ENCODE peak calls at places on chromosomes 7 and 10, in nine cellular contexts. One of them, this sample, is unnamed.

GRCh38 chr10:93220315-93221170 is 146.8 kb downstream of the CYP26A1 start:
- DNase-seq in LoVo: no peak
- DNase-seq in CD8-positive, alpha-beta memory T cell: no peak
- DNase-seq in effector CD4-positive, alpha-beta T cell: no peak
- DNase-seq in H7: peak; percentile 84
- DNase-seq in activated naive CD4-positive, alpha-beta T cell: no peak
- DNase-seq in D341Med: no peak
- DNase-seq in AG09319: no peak
- DNase-seq in OCI-M1: no peak
- DNase-seq in this sample: peak; percentile 50

GRCh38 chr10:72834183-72834825 is 59.2 kb upstream of the OIT3 start:
- DNase-seq in LoVo: peak; percentile 27
- DNase-seq in CD8-positive, alpha-beta memory T cell: peak; percentile 21
- DNase-seq in effector CD4-positive, alpha-beta T cell: peak; percentile 26
- DNase-seq in H7: peak; percentile 32
- DNase-seq in activated naive CD4-positive, alpha-beta T cell: no peak
- DNase-seq in D341Med: peak; percentile 39
- DNase-seq in AG09319: peak; percentile 48
- DNase-seq in OCI-M1: peak; percentile 88
- DNase-seq in this sample: peak; percentile 63

GRCh38 chr10:106836923-106837322 is 327.6 kb downstream of the SORCS1 start:
- DNase-seq in LoVo: no peak
- DNase-seq in CD8-positive, alpha-beta memory T cell: no peak
- DNase-seq in effector CD4-positive, alpha-beta T cell: no peak
- DNase-seq in H7: no peak
- DNase-seq in activated naive CD4-positive, alpha-beta T cell: no peak
- DNase-seq in D341Med: no peak
- DNase-seq in AG09319: no peak
- DNase-seq in OCI-M1: peak; percentile 83
- DNase-seq in this sample: no peak

GRCh38 chr10:93412801-93413200 is 69.3 kb downstream of the MYOF start:
- DNase-seq in LoVo: no peak
- DNase-seq in CD8-positive, alpha-beta memory T cell: no peak
- DNase-seq in effector CD4-positive, alpha-beta T cell: no peak
- DNase-seq in H7: no peak
- DNase-seq in activated naive CD4-positive, alpha-beta T cell: no peak
- DNase-seq in D341Med: no peak
- DNase-seq in AG09319: no peak
- DNase-seq in OCI-M1: no peak
- DNase-seq in this sample: no peak

GRCh38 chr7:158314394-158314793 is 273.2 kb downstream of the PTPRN2 start:
- DNase-seq in LoVo: no peak
- DNase-seq in CD8-positive, alpha-beta memory T cell: no peak
- DNase-seq in effector CD4-positive, alpha-beta T cell: no peak
- DNase-seq in H7: peak; percentile 37
- DNase-seq in activated naive CD4-positive, alpha-beta T cell: no peak
- DNase-seq in D341Med: no peak
- DNase-seq in AG09319: no peak
- DNase-seq in OCI-M1: no peak
- DNase-seq in this sample: no peak

GRCh38 chr10:125982256-125982948 is 86.0 kb downstream of the FANK1 start:
- DNase-seq in LoVo: peak; percentile 58
- DNase-seq in CD8-positive, alpha-beta memory T cell: no peak
- DNase-seq in effector CD4-positive, alpha-beta T cell: peak; percentile 18
- DNase-seq in H7: peak; percentile 55
- DNase-seq in activated naive CD4-positive, alpha-beta T cell: no peak
- DNase-seq in D341Med: peak; percentile 60
- DNase-seq in AG09319: peak; percentile 45
- DNase-seq in OCI-M1: peak; percentile 91
- DNase-seq in this sample: peak; percentile 65

GRCh38 chr7:94696981-94697670 is 41.2 kb upstream of the SGCE start:
- DNase-seq in LoVo: peak; percentile 73
- DNase-seq in CD8-positive, alpha-beta memory T cell: no peak
- DNase-seq in effector CD4-positive, alpha-beta T cell: no peak
- DNase-seq in H7: no peak
- DNase-seq in activated naive CD4-positive, alpha-beta T cell: no peak
- DNase-seq in D341Med: no peak
- DNase-seq in AG09319: peak; percentile 77
- DNase-seq in OCI-M1: peak; percentile 66
- DNase-seq in this sample: peak; percentile 56

GRCh38 chr10:28881483-28881882 is 204.2 kb downstream of the BAMBI start:
- DNase-seq in LoVo: no peak
- DNase-seq in CD8-positive, alpha-beta memory T cell: no peak
- DNase-seq in effector CD4-positive, alpha-beta T cell: no peak
- DNase-seq in H7: no peak
- DNase-seq in activated naive CD4-positive, alpha-beta T cell: no peak
- DNase-seq in D341Med: no peak
- DNase-seq in AG09319: no peak
- DNase-seq in OCI-M1: no peak
- DNase-seq in this sample: no peak

GRCh38 chr7:50826371-50827172 is 43.9 kb upstream of the GRB10 start:
- DNase-seq in LoVo: peak; percentile 78
- DNase-seq in CD8-positive, alpha-beta memory T cell: no peak
- DNase-seq in effector CD4-positive, alpha-beta T cell: no peak
- DNase-seq in H7: no peak
- DNase-seq in activated naive CD4-positive, alpha-beta T cell: no peak
- DNase-seq in D341Med: no peak
- DNase-seq in AG09319: peak; percentile 12
- DNase-seq in OCI-M1: no peak
- DNase-seq in this sample: peak; percentile 76

GRCh38 chr7:40551685-40552576 is 417.1 kb downstream of the SUGCT start:
- DNase-seq in LoVo: no peak
- DNase-seq in CD8-positive, alpha-beta memory T cell: no peak
- DNase-seq in effector CD4-positive, alpha-beta T cell: no peak
- DNase-seq in H7: no peak
- DNase-seq in activated naive CD4-positive, alpha-beta T cell: no peak
- DNase-seq in D341Med: no peak
- DNase-seq in AG09319: no peak
- DNase-seq in OCI-M1: peak; percentile 87
- DNase-seq in this sample: peak; percentile 58

GRCh38 chr7:25619963-25620799 is 391.9 kb upstream of the NPVF start:
- DNase-seq in LoVo: no peak
- DNase-seq in CD8-positive, alpha-beta memory T cell: no peak
- DNase-seq in effector CD4-positive, alpha-beta T cell: no peak
- DNase-seq in H7: no peak
- DNase-seq in activated naive CD4-positive, alpha-beta T cell: no peak
- DNase-seq in D341Med: no peak
- DNase-seq in AG09319: no peak
- DNase-seq in OCI-M1: peak; percentile 79
- DNase-seq in this sample: no peak

GRCh38 chr7:17898111-17898510 is 42.2 kb downstream of the SNX13 start:
- DNase-seq in LoVo: no peak
- DNase-seq in CD8-positive, alpha-beta memory T cell: no peak
- DNase-seq in effector CD4-positive, alpha-beta T cell: no peak
- DNase-seq in H7: no peak
- DNase-seq in activated naive CD4-positive, alpha-beta T cell: no peak
- DNase-seq in D341Med: no peak
- DNase-seq in AG09319: no peak
- DNase-seq in OCI-M1: no peak
- DNase-seq in this sample: no peak

GRCh38 chr7:40077849-40078248 is 56.6 kb downstream of the MPLKIP start:
- DNase-seq in LoVo: no peak
- DNase-seq in CD8-positive, alpha-beta memory T cell: no peak
- DNase-seq in effector CD4-positive, alpha-beta T cell: no peak
- DNase-seq in H7: no peak
- DNase-seq in activated naive CD4-positive, alpha-beta T cell: no peak
- DNase-seq in D341Med: no peak
- DNase-seq in AG09319: peak; percentile 19
- DNase-seq in OCI-M1: peak; percentile 47
- DNase-seq in this sample: no peak

GRCh38 chr10:76033457-76034196 is 602.2 kb downstream of the LRMDA start:
- DNase-seq in LoVo: no peak
- DNase-seq in CD8-positive, alpha-beta memory T cell: no peak
- DNase-seq in effector CD4-positive, alpha-beta T cell: no peak
- DNase-seq in H7: peak; percentile 63
- DNase-seq in activated naive CD4-positive, alpha-beta T cell: no peak
- DNase-seq in D341Med: no peak
- DNase-seq in AG09319: peak; percentile 31
- DNase-seq in OCI-M1: no peak
- DNase-seq in this sample: peak; percentile 59

GRCh38 chr7:36904101-36904500 is 179.8 kb upstream of the AOAH start:
- DNase-seq in LoVo: no peak
- DNase-seq in CD8-positive, alpha-beta memory T cell: no peak
- DNase-seq in effector CD4-positive, alpha-beta T cell: no peak
- DNase-seq in H7: no peak
- DNase-seq in activated naive CD4-positive, alpha-beta T cell: no peak
- DNase-seq in D341Med: no peak
- DNase-seq in AG09319: no peak
- DNase-seq in OCI-M1: no peak
- DNase-seq in this sample: no peak

GRCh38 chr10:124647421-124648130 is 96.6 kb downstream of the FAM53B start:
- DNase-seq in LoVo: no peak
- DNase-seq in CD8-positive, alpha-beta memory T cell: peak; percentile 66
- DNase-seq in effector CD4-positive, alpha-beta T cell: peak; percentile 54
- DNase-seq in H7: peak; percentile 63
- DNase-seq in activated naive CD4-positive, alpha-beta T cell: no peak
- DNase-seq in D341Med: no peak
- DNase-seq in AG09319: no peak
- DNase-seq in OCI-M1: peak; percentile 93
- DNase-seq in this sample: no peak

GRCh38 chr10:88270871-88271713 is 312.0 kb downstream of the RNLS start:
- DNase-seq in LoVo: no peak
- DNase-seq in CD8-positive, alpha-beta memory T cell: peak; percentile 10
- DNase-seq in effector CD4-positive, alpha-beta T cell: peak; percentile 12
- DNase-seq in H7: no peak
- DNase-seq in activated naive CD4-positive, alpha-beta T cell: no peak
- DNase-seq in D341Med: no peak
- DNase-seq in AG09319: no peak
- DNase-seq in OCI-M1: no peak
- DNase-seq in this sample: no peak

GRCh38 chr7:23713285-23714235 is 3.5 kb downstream of the STK31 start:
- DNase-seq in LoVo: peak; percentile 24
- DNase-seq in CD8-positive, alpha-beta memory T cell: no peak
- DNase-seq in effector CD4-positive, alpha-beta T cell: no peak
- DNase-seq in H7: no peak
- DNase-seq in activated naive CD4-positive, alpha-beta T cell: no peak
- DNase-seq in D341Med: no peak
- DNase-seq in AG09319: peak; percentile 30
- DNase-seq in OCI-M1: no peak
- DNase-seq in this sample: no peak

GRCh38 chr7:107972075-107972482 is 30.9 kb downstream of the LAMB1 start:
- DNase-seq in LoVo: no peak
- DNase-seq in CD8-positive, alpha-beta memory T cell: no peak
- DNase-seq in effector CD4-positive, alpha-beta T cell: no peak
- DNase-seq in H7: no peak
- DNase-seq in activated naive CD4-positive, alpha-beta T cell: no peak
- DNase-seq in D341Med: no peak
- DNase-seq in AG09319: peak; percentile 88
- DNase-seq in OCI-M1: peak; percentile 55
- DNase-seq in this sample: no peak

GRCh38 chr10:89588671-89589070 is 53.3 kb upstream of the SLC16A12 start:
- DNase-seq in LoVo: no peak
- DNase-seq in CD8-positive, alpha-beta memory T cell: no peak
- DNase-seq in effector CD4-positive, alpha-beta T cell: no peak
- DNase-seq in H7: no peak
- DNase-seq in activated naive CD4-positive, alpha-beta T cell: no peak
- DNase-seq in D341Med: no peak
- DNase-seq in AG09319: no peak
- DNase-seq in OCI-M1: no peak
- DNase-seq in this sample: no peak

GRCh38 chr7:30936650-30937245 is 25.1 kb downstream of the AQP1 start:
- DNase-seq in LoVo: no peak
- DNase-seq in CD8-positive, alpha-beta memory T cell: no peak
- DNase-seq in effector CD4-positive, alpha-beta T cell: no peak
- DNase-seq in H7: peak; percentile 16
- DNase-seq in activated naive CD4-positive, alpha-beta T cell: no peak
- DNase-seq in D341Med: peak; percentile 10
- DNase-seq in AG09319: no peak
- DNase-seq in OCI-M1: no peak
- DNase-seq in this sample: peak; percentile 52

GRCh38 chr7:98248156-98248555 is 3.9 kb downstream of the TECPR1 start:
- DNase-seq in LoVo: no peak
- DNase-seq in CD8-positive, alpha-beta memory T cell: no peak
- DNase-seq in effector CD4-positive, alpha-beta T cell: no peak
- DNase-seq in H7: no peak
- DNase-seq in activated naive CD4-positive, alpha-beta T cell: no peak
- DNase-seq in D341Med: no peak
- DNase-seq in AG09319: no peak
- DNase-seq in OCI-M1: no peak
- DNase-seq in this sample: no peak

GRCh38 chr10:49135575-49136313 is 1.9 kb upstream of the FAM170B start:
- DNase-seq in LoVo: no peak
- DNase-seq in CD8-positive, alpha-beta memory T cell: no peak
- DNase-seq in effector CD4-positive, alpha-beta T cell: no peak
- DNase-seq in H7: no peak
- DNase-seq in activated naive CD4-positive, alpha-beta T cell: no peak
- DNase-seq in D341Med: no peak
- DNase-seq in AG09319: no peak
- DNase-seq in OCI-M1: no peak
- DNase-seq in this sample: peak; percentile 22

GRCh38 chr10:95171336-95171735 is 22.7 kb upstream of the ACSM6 start:
- DNase-seq in LoVo: no peak
- DNase-seq in CD8-positive, alpha-beta memory T cell: no peak
- DNase-seq in effector CD4-positive, alpha-beta T cell: no peak
- DNase-seq in H7: no peak
- DNase-seq in activated naive CD4-positive, alpha-beta T cell: no peak
- DNase-seq in D341Med: no peak
- DNase-seq in AG09319: no peak
- DNase-seq in OCI-M1: no peak
- DNase-seq in this sample: no peak

GRCh38 chr7:54888736-54889082 is 129.7 kb upstream of the SEC61G start:
- DNase-seq in LoVo: no peak
- DNase-seq in CD8-positive, alpha-beta memory T cell: no peak
- DNase-seq in effector CD4-positive, alpha-beta T cell: no peak
- DNase-seq in H7: peak; percentile 22
- DNase-seq in activated naive CD4-positive, alpha-beta T cell: no peak
- DNase-seq in D341Med: no peak
- DNase-seq in AG09319: no peak
- DNase-seq in OCI-M1: no peak
- DNase-seq in this sample: no peak

GRCh38 chr7:68166525-68166924 is 1169.9 kb downstream of the TYW1 start:
- DNase-seq in LoVo: no peak
- DNase-seq in CD8-positive, alpha-beta memory T cell: no peak
- DNase-seq in effector CD4-positive, alpha-beta T cell: no peak
- DNase-seq in H7: no peak
- DNase-seq in activated naive CD4-positive, alpha-beta T cell: no peak
- DNase-seq in D341Med: peak; percentile 71
- DNase-seq in AG09319: no peak
- DNase-seq in OCI-M1: no peak
- DNase-seq in this sample: no peak

GRCh38 chr7:19747740-19748339 is 25.6 kb downstream of the TMEM196 start:
- DNase-seq in LoVo: peak; percentile 66
- DNase-seq in CD8-positive, alpha-beta memory T cell: no peak
- DNase-seq in effector CD4-positive, alpha-beta T cell: no peak
- DNase-seq in H7: peak; percentile 43
- DNase-seq in activated naive CD4-positive, alpha-beta T cell: no peak
- DNase-seq in D341Med: peak; percentile 38
- DNase-seq in AG09319: peak; percentile 4
- DNase-seq in OCI-M1: peak; percentile 31
- DNase-seq in this sample: no peak

GRCh38 chr10:128067691-128068397 is 58.4 kb downstream of the MKI67 start:
- DNase-seq in LoVo: no peak
- DNase-seq in CD8-positive, alpha-beta memory T cell: no peak
- DNase-seq in effector CD4-positive, alpha-beta T cell: no peak
- DNase-seq in H7: no peak
- DNase-seq in activated naive CD4-positive, alpha-beta T cell: no peak
- DNase-seq in D341Med: no peak
- DNase-seq in AG09319: no peak
- DNase-seq in OCI-M1: no peak
- DNase-seq in this sample: no peak

GRCh38 chr10:11141571-11142091 is 124.0 kb downstream of the CELF2 start:
- DNase-seq in LoVo: no peak
- DNase-seq in CD8-positive, alpha-beta memory T cell: no peak
- DNase-seq in effector CD4-positive, alpha-beta T cell: no peak
- DNase-seq in H7: no peak
- DNase-seq in activated naive CD4-positive, alpha-beta T cell: no peak
- DNase-seq in D341Med: no peak
- DNase-seq in AG09319: no peak
- DNase-seq in OCI-M1: peak; percentile 98
- DNase-seq in this sample: no peak

GRCh38 chr10:102310356-102311024 is 65.2 kb downstream of the GBF1 start:
- DNase-seq in LoVo: peak; percentile 13
- DNase-seq in CD8-positive, alpha-beta memory T cell: no peak
- DNase-seq in effector CD4-positive, alpha-beta T cell: no peak
- DNase-seq in H7: no peak
- DNase-seq in activated naive CD4-positive, alpha-beta T cell: no peak
- DNase-seq in D341Med: no peak
- DNase-seq in AG09319: no peak
- DNase-seq in OCI-M1: no peak
- DNase-seq in this sample: peak; percentile 89

GRCh38 chr7:99357701-99358490 is 16.6 kb upstream of the ARPC1B start:
- DNase-seq in LoVo: no peak
- DNase-seq in CD8-positive, alpha-beta memory T cell: no peak
- DNase-seq in effector CD4-positive, alpha-beta T cell: no peak
- DNase-seq in H7: no peak
- DNase-seq in activated naive CD4-positive, alpha-beta T cell: no peak
- DNase-seq in D341Med: no peak
- DNase-seq in AG09319: no peak
- DNase-seq in OCI-M1: no peak
- DNase-seq in this sample: peak; percentile 78

This sample was measured in islet precursor cell.